ENCODE peak calls at places on chromosomes 16 and 17, in five cellular contexts. Y, M, Z, L and O are unnamed samples. For H3K4me1, the result is how much of the 10 kb centered on the place peaks cover.

GRCh38 chr17:28720247-28720996 is 637 bp downstream of the RPL23A start:
- DNase-seq in Y (no peak), Z (no peak), M (no peak), L (no peak), O (no peak)

GRCh38 chr16:73056911-73057310 is 9.0 kb upstream of the ZFHX3 start:
- DNase-seq in Y (no peak), Z (no peak), L (no peak), M (no peak), O (no peak)

GRCh38 chr16:20410153-20410723 is 904 bp downstream of the ACSM5 start:
- DNase-seq in Y (no peak), L (no peak), Z (no peak), M (no peak), O (no peak)

GRCh38 chr17:146983-147761 is 9.8 kb downstream of the SCGB1C2 start:
- DNase-seq in Y (peak), L (no peak), Z (no peak), M (peak), O (peak)

GRCh38 chr16:76854234-76854633 is 336.8 kb upstream of the MON1B start:
- DNase-seq in Z (no peak), L (peak), M (no peak), Y (no peak), O (no peak)

GRCh38 chr17:44757045-44757917 is 1.5 kb upstream of the ADAM11 start:
- DNase-seq in Y (no peak), L (no peak), M (no peak), Z (no peak), O (peak)

GRCh38 chr16:3546990-3547682 is 30.1 kb downstream of the NLRC3 start:
- DNase-seq in Z (no peak), M (no peak), Y (no peak), L (no peak), O (no peak)

GRCh38 chr16:89907055-89907814 is 11.4 kb upstream of the MC1R start:
- DNase-seq in L (no peak), M (no peak), Y (no peak), Z (no peak), O (no peak)

GRCh38 chr17:2123467-2124251 is 68.8 kb downstream of the HIC1 start:
- DNase-seq in L (no peak), Y (peak), M (no peak), Z (no peak), O (peak)

GRCh38 chr17:64148699-64149098 is 18.8 kb upstream of the ERN1 start:
- DNase-seq in L (peak), Z (no peak), M (no peak), Y (no peak), O (peak)

GRCh38 chr17:55117063-55117611 is 147.6 kb upstream of the HLF start:
- DNase-seq in Z (no peak), L (no peak), M (no peak), Y (no peak), O (no peak)

GRCh38 chr17:48153711-48154642 is 46.4 kb downstream of the SNX11 start:
- DNase-seq in Y (no peak), L (peak), M (peak), Z (no peak), O (no peak)

GRCh38 chr17:42428141-42428944 is 5.3 kb upstream of the CAVIN1 start:
- DNase-seq in L (peak), Z (no peak), M (peak), Y (no peak), O (peak)

GRCh38 chr16:27355610-27356009 is 41.8 kb downstream of the IL4R start:
- DNase-seq in M (peak), Y (no peak), L (peak), Z (no peak), O (peak)

GRCh38 chr17:69560987-69561441 is 146.5 kb downstream of the MAP2K6 start:
- DNase-seq in Z (no peak), M (no peak), Y (no peak), L (no peak), O (no peak)

GRCh38 chr16:70441406-70441990 is 2.6 kb upstream of the ST3GAL2 start:
- DNase-seq in M (no peak), L (no peak), Z (no peak), Y (no peak), O (no peak)

GRCh38 chr16:3035972-3036725 is 595 bp downstream of the BICDL2 start:
- DNase-seq in Y (no peak), M (no peak), Z (no peak), L (no peak), O (no peak)

GRCh38 chr16:89596957-89597644 is 16.3 kb upstream of the DPEP1 start:
- DNase-seq in L (peak), Z (no peak), M (no peak), Y (no peak), O (no peak)

GRCh38 chr17:69588316-69588715 is 173.8 kb downstream of the MAP2K6 start:
- DNase-seq in L (no peak), M (no peak), Z (no peak), Y (no peak), O (no peak)

DNA sequence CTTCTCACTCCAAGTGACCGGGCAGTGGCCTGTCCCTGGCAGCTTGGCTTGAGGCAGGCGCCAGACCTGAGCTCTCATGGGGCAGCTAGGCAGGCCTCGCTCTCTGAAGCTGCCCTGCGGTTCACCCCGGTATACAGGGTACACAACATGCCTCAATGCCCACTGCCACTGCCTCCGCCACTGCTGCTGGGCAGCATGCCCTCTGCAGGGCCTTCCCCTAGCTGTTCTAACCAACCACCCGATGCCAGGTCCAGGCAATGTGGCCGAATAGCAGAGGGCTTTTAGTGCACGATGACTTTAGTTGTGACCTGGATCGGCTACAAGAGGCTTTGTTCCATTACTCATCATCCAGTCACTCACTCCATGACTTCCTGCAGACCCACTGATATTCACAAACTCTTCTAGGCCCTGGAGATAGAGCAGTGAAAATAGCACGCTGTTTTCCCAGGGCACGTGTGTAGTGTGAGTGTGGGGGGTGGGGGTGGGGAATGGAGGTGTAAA is 19.7 kb downstream of the CDC42EP4 start:
- DNase-seq in L (peak), Z (no peak), M (peak), Y (no peak), O (peak)
- H3K4me1 ChIP-seq in L (half or more), Z (half or more), M (half or more), Y (half or more), O (half or more)

GRCh38 chr16:67529639-67530012 is 997 bp downstream of the RIPOR1 start:
- DNase-seq in M (no peak), Y (no peak), L (no peak), Z (no peak), O (no peak)

GRCh38 chr16:67528870-67529638 is 425 bp downstream of the RIPOR1 start:
- DNase-seq in Z (no peak), L (peak), M (peak), Y (peak), O (peak)

GRCh38 chr16:67530013-67530939 is 1.6 kb downstream of the RIPOR1 start:
- DNase-seq in Z (no peak), L (no peak), Y (peak), M (peak), O (peak)

GRCh38 chr16:67526149-67526732 is 2.4 kb upstream of the RIPOR1 start:
- DNase-seq in L (no peak), Y (no peak), M (no peak), Z (no peak), O (no peak)

GRCh38 chr16:67528222-67528869 is at the start of gene RIPOR1:
- DNase-seq in Z (no peak), M (peak), L (peak), Y (peak), O (peak)
- H3K4me1 ChIP-seq in Z (half or more), M (under half), L (half or more), Y (under half), O (under half)

GRCh38 chr17:76265624-76266243 is 586 bp downstream of the UBALD2 start:
- DNase-seq in Y (peak), L (peak), M (peak), Z (no peak), O (peak)
- H3K4me1 ChIP-seq in Y (under half), L (under half), M (under half), Z (half or more), O (under half)

GRCh38 chr16:638836-639235 is 2.7 kb upstream of the METTL26 start:
- DNase-seq in Y (peak), M (no peak), Z (no peak), L (no peak), O (no peak)
- H3K4me1 ChIP-seq in Y (under half), M (under half), Z (half or more), L (under half), O (under half)

GRCh38 chr16:67663151-67663876 is 2.6 kb downstream of the PARD6A start:
- DNase-seq in Z (no peak), L (peak), Y (no peak), M (no peak), O (no peak)
- H3K4me1 ChIP-seq in Z (half or more), L (under half), Y (under half), M (under half), O (under half)

DNA sequence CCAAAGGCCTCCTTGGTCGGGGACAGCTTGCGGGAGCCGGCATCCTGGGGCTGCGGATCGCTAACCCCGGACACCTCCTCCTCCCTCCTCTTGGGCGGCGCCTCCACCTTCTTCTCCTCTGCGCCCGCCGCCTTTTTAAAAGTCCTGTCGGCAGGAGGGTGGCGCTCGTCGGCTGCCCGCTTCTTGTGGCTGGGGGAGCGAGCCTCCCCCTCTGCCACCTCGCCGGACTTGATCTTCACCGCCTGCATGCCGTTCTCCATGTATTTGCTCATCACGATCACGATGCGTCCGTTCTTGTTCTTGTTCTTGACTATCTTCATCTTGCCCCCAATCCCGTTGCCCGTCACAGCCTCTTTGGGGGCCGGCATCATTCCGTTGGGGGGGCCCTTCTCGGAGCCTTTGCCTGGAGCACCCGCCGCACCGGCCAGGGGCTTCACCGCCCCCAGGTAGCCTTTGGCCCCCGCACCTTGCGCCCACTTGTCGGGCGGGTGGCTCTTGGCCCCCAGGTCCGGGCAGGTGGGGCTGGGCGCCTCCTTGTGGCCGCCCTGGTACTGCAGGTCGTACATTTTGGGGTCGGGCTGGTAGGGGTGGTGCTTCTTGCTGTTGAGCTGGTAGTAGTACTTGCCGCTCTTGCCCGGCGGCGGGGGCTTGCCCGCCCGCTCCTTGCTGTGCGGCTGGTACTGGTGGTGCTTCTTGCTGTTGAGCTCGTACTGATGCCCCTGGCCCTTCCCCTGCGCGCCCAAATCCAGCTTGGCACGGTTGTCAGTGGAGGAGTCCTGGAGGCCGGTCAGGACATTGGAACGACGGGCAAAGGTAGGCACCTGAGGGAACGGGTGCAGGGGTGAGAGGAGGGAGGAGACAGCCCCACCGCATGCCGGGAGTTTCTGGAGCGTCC is 4.4 kb downstream of the CBX4 start:
- DNase-seq in M (peak), Y (no peak), L (peak), Z (no peak), O (peak)
- H3K4me1 ChIP-seq in M (under half), Y (under half), L (half or more), Z (half or more), O (half or more)

GRCh38 chr17:81927145-81927652 is 336 bp downstream of the MAFG start:
- DNase-seq in L (no peak), M (no peak), Y (peak), Z (no peak), O (no peak)
- H3K4me1 ChIP-seq in L (under half), M (under half), Y (under half), Z (half or more), O (under half)

GRCh38 chr17:59830007-59830630 is 62.6 kb downstream of the TUBD1 start:
- DNase-seq in Z (no peak), M (peak), L (peak), Y (no peak), O (no peak)
- H3K4me1 ChIP-seq in Z (half or more), M (under half), L (half or more), Y (under half), O (under half)